ENCODE peak calls at places on chromosome 22, in six cellular contexts. J is retinal pigment epithelial cell; E is CD4-positive, alpha-beta T cell; S is fibroblast of the aortic adventitia; M is activated CD4-positive, alpha-beta T cell treated with anti-CD3 and anti-CD28 coated beads for 36 hours; U is pulmonary artery endothelial cell. G is an unnamed sample.

GRCh38 chr22:35729309-35729698 is 11.6 kb downstream of the APOL5 start:
- DNase-seq in E (no peak), M (no peak), J (no peak), U (no peak), S (no peak), G (no peak)

GRCh38 chr22:19719055-19719482 is 4.3 kb upstream of the GP1BB start:
- DNase-seq in S (no peak), M (peak), J (no peak), E (no peak), U (no peak), G (no peak)

GRCh38 chr22:40039482-40039881 is 44.7 kb downstream of the FAM83F start:
- DNase-seq in M (no peak), J (no peak), E (no peak), S (no peak), U (no peak), G (no peak)

GRCh38 chr22:49763138-49763537 is 64.5 kb downstream of the BRD1 start:
- DNase-seq in U (no peak), E (no peak), M (no peak), J (no peak), S (no peak), G (no peak)

GRCh38 chr22:39176673-39177455 is 24.4 kb upstream of the CBX7 start:
- DNase-seq in M (no peak), U (no peak), J (no peak), E (no peak), S (no peak), G (no peak)

GRCh38 chr22:17272511-17272991 is 53.3 kb upstream of the ADA2 start:
- DNase-seq in S (no peak), J (no peak), M (no peak), E (no peak), U (no peak), G (no peak)

GRCh38 chr22:24402460-24403192 is 24.8 kb upstream of the ADORA2A start:
- DNase-seq in J (peak), E (no peak), U (peak), S (peak), M (peak), G (no peak)

GRCh38 chr22:49153921-49154320 is 673.8 kb downstream of the BRD1 start:
- DNase-seq in E (no peak), J (no peak), S (no peak), U (no peak), M (no peak), G (no peak)

GRCh38 chr22:22214819-22215329 is 29.7 kb upstream of the VPREB1 start:
- DNase-seq in M (no peak), S (no peak), U (no peak), E (no peak), J (no peak), G (no peak)

GRCh38 chr22:49284931-49285330 is 542.7 kb downstream of the BRD1 start:
- DNase-seq in M (no peak), S (no peak), E (no peak), U (no peak), J (no peak), G (no peak)

GRCh38 chr22:39502789-39503464 is 837 bp downstream of the MIEF1 start:
- DNase-seq in M (no peak), U (no peak), J (no peak), E (no peak), S (no peak), G (no peak)

GRCh38 chr22:46108564-46109473 is 41.5 kb upstream of the PPARA start:
- DNase-seq in M (no peak), S (peak), J (no peak), U (no peak), E (no peak), G (no peak)

GRCh38 chr22:48098243-48098935 is 1335.9 kb downstream of the TBC1D22A start:
- DNase-seq in J (no peak), E (no peak), S (no peak), U (no peak), M (peak), G (no peak)

GRCh38 chr22:50306753-50307749 is at the start of gene PLXNB2:
- DNase-seq in J (no peak), M (peak), S (peak), U (no peak), E (no peak), G (peak)

GRCh38 chr22:38455530-38456271 is 702 bp upstream of the KCNJ4 start:
- DNase-seq in J (no peak), U (no peak), M (peak), E (no peak), S (no peak), G (no peak)

GRCh38 chr22:50236731-50237409 is 8.0 kb downstream of the TUBGCP6 start:
- DNase-seq in S (peak), J (no peak), U (no peak), M (no peak), E (no peak), G (no peak)

GRCh38 chr22:47064016-47064415 is 301.6 kb downstream of the TBC1D22A start:
- DNase-seq in S (no peak), E (no peak), J (no peak), U (no peak), M (no peak), G (no peak)

GRCh38 chr22:18156878-18157713 is 7.1 kb downstream of the USP18 start:
- DNase-seq in J (peak), E (peak), U (peak), M (peak), S (peak), G (no peak)

GRCh38 chr22:42688241-42688913 is 32.3 kb downstream of the A4GALT start:
- DNase-seq in U (no peak), S (peak), J (no peak), M (no peak), E (no peak), G (peak)

GRCh38 chr22:38788016-38788415 is 5.9 kb downstream of the DNAL4 start:
- DNase-seq in J (no peak), M (no peak), E (no peak), S (peak), U (peak), G (no peak)

GRCh38 chr22:29108137-29108536 is 35.3 kb downstream of the KREMEN1 start:
- DNase-seq in S (peak), M (no peak), E (no peak), J (no peak), U (no peak), G (no peak)

GRCh38 chr22:29813563-29813962 is 24.5 kb downstream of the ASCC2 start:
- DNase-seq in U (no peak), J (no peak), S (no peak), M (no peak), E (no peak), G (no peak)